ENCODE peak calls at places on chromosomes 4 and X, in six cellular contexts. L is cardiac fibroblast, E is fibroblast of lung, K is lower leg skin, N is left lung, W is lower lobe of right lung. F is an unnamed sample.

GRCh38 chrX:66914082-66914481 is 275.2 kb upstream of the EDA2R start:
- DNase-seq in L (no peak), K (no peak), E (no peak), W (no peak), N (no peak), F (no peak)

GRCh38 chrX:19569121-19569805 is 54.0 kb upstream of the MAP3K15 start:
- DNase-seq in N (no peak), L (no peak), K (no peak), W (no peak), E (no peak), F (no peak)

GRCh38 chr4:114780205-114780604 is 181.6 kb downstream of the UGT8 start:
- DNase-seq in W (no peak), N (no peak), K (no peak), L (peak), E (peak), F (no peak)

GRCh38 chr4:121594796-121595526 is 101.8 kb downstream of the ANXA5 start:
- DNase-seq in E (peak), W (no peak), N (no peak), K (no peak), L (peak), F (no peak)

GRCh38 chr4:99324978-99325377 is 3.8 kb upstream of the ADH1B start:
- DNase-seq in L (peak), N (peak), E (peak), W (no peak), K (peak), F (no peak)

GRCh38 chrX:140141444-140142029 is 176.2 kb upstream of the CXorf66 start:
- DNase-seq in K (no peak), E (peak), W (no peak), N (no peak), L (peak), F (no peak)

GRCh38 chrX:134172588-134173259 is 64.3 kb upstream of the CCDC160 start:
- DNase-seq in L (peak), W (peak), N (peak), K (no peak), E (peak), F (peak)

GRCh38 chrX:46837543-46838481 is 969 bp downstream of the RP2 start:
- DNase-seq in N (no peak), L (peak), E (peak), W (no peak), K (no peak), F (no peak)

GRCh38 chr4:1041147-1041935 is 29.9 kb downstream of the FGFRL1 start:
- DNase-seq in K (no peak), W (no peak), L (peak), E (peak), N (no peak), F (no peak)

GRCh38 chrX:129717902-129718301 is 20.9 kb upstream of the XPNPEP2 start:
- DNase-seq in N (no peak), E (peak), L (peak), W (no peak), K (peak), F (no peak)

GRCh38 chr4:165312506-165312905 is 15.0 kb upstream of the MSMO1 start:
- DNase-seq in W (no peak), E (peak), L (peak), N (no peak), K (no peak), F (no peak)

GRCh38 chr4:6420972-6421371 is 51.4 kb downstream of the PPP2R2C start:
- DNase-seq in K (no peak), N (no peak), W (no peak), L (no peak), E (no peak), F (no peak)

GRCh38 chrX:107672955-107673378 is 44.7 kb downstream of the PRPS1 start:
- DNase-seq in L (peak), W (peak), E (peak), N (peak), K (peak), F (peak)

GRCh38 chrX:17559728-17560379 is 177.4 kb upstream of the SCML1 start:
- DNase-seq in W (no peak), K (no peak), N (no peak), L (peak), E (peak), F (no peak)

GRCh38 chrX:72128881-72129280 is 2.8 kb downstream of the RTL5 start:
- DNase-seq in K (peak), L (no peak), E (no peak), N (no peak), W (no peak), F (no peak)

GRCh38 chrX:38102875-38103274 is 96.5 kb downstream of the SYTL5 start:
- DNase-seq in K (no peak), N (no peak), W (no peak), L (no peak), E (no peak), F (no peak)

GRCh38 chr4:41144812-41145211 is 69.5 kb downstream of the APBB2 start:
- DNase-seq in L (peak), E (no peak), W (no peak), K (no peak), N (no peak), F (no peak)

GRCh38 chr4:6391186-6391851 is 81.1 kb downstream of the PPP2R2C start:
- DNase-seq in K (no peak), W (no peak), N (no peak), E (no peak), L (no peak), F (no peak)

GRCh38 chr4:53016099-53016498 is 154.0 kb downstream of the RASL11B start:
- DNase-seq in K (no peak), N (no peak), E (no peak), W (no peak), L (no peak), F (no peak)

GRCh38 chr4:15778191-15778741 is at the start of gene CD38:
- DNase-seq in K (no peak), L (peak), N (peak), W (peak), E (no peak), F (peak)

GRCh38 chr4:69858683-69859082 is 1.3 kb downstream of the SULT1E1 start:
- DNase-seq in W (no peak), E (peak), N (no peak), K (no peak), L (peak), F (no peak)

GRCh38 chrX:11212741-11213140 is 80.5 kb upstream of the AMELX start:
- DNase-seq in W (no peak), K (no peak), E (no peak), N (no peak), L (no peak), F (no peak)

GRCh38 chrX:38985375-38985774 is 184.1 kb downstream of the MID1IP1 start:
- DNase-seq in E (peak), W (no peak), L (peak), K (no peak), N (no peak), F (no peak)

GRCh38 chrX:10619311-10620015 is 922 bp downstream of the MID1 start:
- DNase-seq in N (no peak), E (no peak), L (peak), W (no peak), K (no peak), F (no peak)

GRCh38 chrX:68829594-68830485 is 1.0 kb downstream of the EFNB1 start:
- DNase-seq in W (peak), K (peak), N (no peak), E (no peak), L (peak), F (peak)

GRCh38 chr4:104728380-104729122 is 233.9 kb upstream of the CXXC4 start:
- DNase-seq in N (no peak), K (no peak), L (peak), W (no peak), E (peak), F (no peak)

GRCh38 chr4:150082241-150082640 is 4.0 kb downstream of the DCLK2 start:
- DNase-seq in N (no peak), K (no peak), E (no peak), L (no peak), W (no peak), F (no peak)

GRCh38 chr4:101145081-101145480 is 202.2 kb downstream of the PPP3CA start:
- DNase-seq in W (no peak), N (no peak), L (no peak), K (no peak), E (peak), F (no peak)

GRCh38 chr4:48594185-48594584 is 104.1 kb downstream of the ZAR1 start:
- DNase-seq in W (no peak), K (no peak), N (no peak), E (no peak), L (peak), F (no peak)

GRCh38 chr4:87121332-87122065 is 98.9 kb downstream of the KLHL8 start:
- DNase-seq in W (no peak), L (peak), K (no peak), N (no peak), E (peak), F (no peak)

GRCh38 chrX:19886888-19887531 is 390 bp downstream of the SH3KBP1 start:
- DNase-seq in E (no peak), L (peak), K (peak), N (no peak), W (peak), F (peak)

GRCh38 chrX:150594584-150594983 is 26.2 kb downstream of the MTM1 start:
- DNase-seq in L (no peak), W (no peak), E (no peak), N (no peak), K (no peak), F (no peak)

GRCh38 chr4:138401330-138401729 is 159.2 kb upstream of the SLC7A11 start:
- DNase-seq in K (no peak), W (no peak), L (peak), N (no peak), E (peak), F (no peak)

GRCh38 chrX:45769919-45770582 is 569.4 kb upstream of the DIPK2B start:
- DNase-seq in K (peak), E (peak), N (peak), L (peak), W (peak), F (peak)

GRCh38 chrX:146396409-146396808 is 413.2 kb upstream of the CXorf51B start:
- DNase-seq in W (no peak), E (no peak), K (no peak), L (no peak), N (no peak), F (no peak)
- TF ChIP-seq CTCF in W (no peak), E (no peak), K (no peak), L (no peak), N (no peak), F (no peak)

GRCh38 chr4:38184404-38184803 is 224.2 kb downstream of the PTTG2 start:
- DNase-seq in N (no peak), L (no peak), E (no peak), W (no peak), K (no peak), F (no peak)
- TF ChIP-seq CTCF in N (no peak), L (peak), E (peak), W (no peak), K (no peak), F (no peak)

DNA sequence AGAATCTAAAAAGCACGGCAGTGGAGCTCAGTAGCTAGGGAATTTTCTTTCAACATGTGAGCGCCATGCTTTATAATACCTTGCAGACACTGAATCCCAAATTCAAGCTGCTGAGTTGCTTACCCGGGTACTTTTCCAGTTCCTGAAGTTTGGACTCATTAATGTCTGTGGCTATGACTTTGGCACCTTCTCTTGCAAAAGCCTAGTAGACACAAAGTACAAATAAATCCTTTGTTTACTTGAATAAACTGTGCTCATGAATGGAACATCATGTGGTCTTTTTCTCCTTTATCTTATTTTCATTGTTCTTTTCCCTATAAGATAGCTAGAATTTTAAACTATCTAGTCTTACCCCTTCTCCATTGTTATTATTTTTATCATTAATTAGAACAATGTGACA is 4.6 kb downstream of the BDH2 start:
- DNase-seq in L (no peak), K (no peak), W (no peak), N (no peak), E (no peak), F (no peak)
- TF ChIP-seq CTCF in L (no peak), K (no peak), W (no peak), N (no peak), E (no peak), F (no peak)

DNA sequence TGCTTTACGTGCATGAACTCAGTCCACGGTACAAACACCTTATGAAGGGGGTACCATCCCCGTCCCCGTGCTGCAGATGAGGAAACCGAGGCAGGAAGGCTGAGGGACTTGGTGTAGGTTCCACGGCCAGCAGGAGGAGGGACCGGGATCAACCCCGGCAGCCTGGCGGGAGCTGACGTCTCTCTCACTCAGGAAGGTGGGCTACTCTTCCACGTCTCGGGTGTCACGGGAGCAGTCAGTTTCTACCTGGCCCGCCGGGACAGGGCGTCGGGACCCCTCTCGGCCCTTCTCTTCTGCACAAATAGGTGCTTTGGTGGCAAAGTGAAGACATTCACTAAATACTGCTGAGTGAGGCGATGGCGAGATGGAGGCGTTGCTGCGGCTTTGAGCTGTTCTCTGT is 53.3 kb downstream of the ACOX3 start:
- DNase-seq in E (no peak), W (no peak), K (no peak), N (no peak), L (no peak), F (no peak)
- TF ChIP-seq CTCF in E (no peak), W (no peak), K (no peak), N (no peak), L (no peak), F (no peak)

DNA sequence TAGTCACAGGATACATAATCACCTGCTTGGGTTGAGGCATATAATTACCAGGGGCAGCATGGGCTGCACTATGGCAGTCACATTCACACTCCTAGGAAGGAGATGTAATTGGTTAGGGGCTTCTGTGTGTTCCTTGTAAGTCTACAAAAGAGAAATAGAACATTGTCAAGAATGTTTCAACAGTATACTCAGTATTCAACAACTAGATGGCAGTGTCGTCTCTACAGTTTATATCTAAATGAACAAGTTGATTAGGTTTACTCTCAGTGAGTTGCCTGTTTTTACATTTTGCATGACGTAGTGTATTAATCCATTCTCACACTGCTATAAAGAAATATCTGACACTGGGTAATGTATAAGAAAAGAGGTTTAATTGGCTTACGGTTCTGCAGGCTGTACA is 50.5 kb upstream of the RAB33B start:
- DNase-seq in W (no peak), K (no peak), L (peak), N (no peak), E (no peak), F (no peak)
- TF ChIP-seq CTCF in W (no peak), K (no peak), L (no peak), N (no peak), E (no peak), F (no peak)

GRCh38 chrX:131745942-131746489 is 202.1 kb downstream of the OR13H1 start:
- DNase-seq in E (no peak), K (no peak), L (no peak), N (no peak), W (no peak), F (no peak)

GRCh38 chrX:131739823-131740222 is 195.9 kb downstream of the OR13H1 start:
- DNase-seq in K (peak), L (no peak), N (no peak), E (no peak), W (no peak), F (no peak)

GRCh38 chrX:131746491-131746968 is 202.7 kb downstream of the OR13H1 start:
- DNase-seq in N (peak), K (peak), E (no peak), W (no peak), L (no peak), F (no peak)

DNA sequence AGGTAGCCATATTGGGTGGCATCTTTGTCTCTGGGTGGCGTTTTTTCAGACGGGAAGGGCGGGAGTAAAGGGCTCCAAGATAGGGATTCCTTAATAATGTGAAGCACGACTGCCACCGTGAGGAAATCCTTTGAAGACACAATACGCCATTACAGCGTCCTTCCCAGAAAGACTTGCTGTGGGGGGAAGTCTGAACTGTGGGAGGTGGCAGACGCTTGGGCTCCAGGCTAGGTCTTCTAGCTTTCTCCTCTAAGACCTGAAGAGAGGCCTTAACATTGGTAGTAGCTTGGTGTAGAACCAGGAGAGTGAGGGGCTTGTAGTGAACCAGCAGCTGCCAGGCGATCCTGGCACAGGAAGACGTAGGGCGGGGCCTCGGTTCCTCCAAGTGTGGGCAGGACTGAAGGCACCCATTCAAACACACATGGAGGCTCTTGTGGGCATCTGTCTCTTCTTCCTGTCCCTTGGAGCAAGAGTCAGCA is 197.3 kb downstream of the OR13H1 start:
- DNase-seq in L (no peak), K (peak), W (no peak), N (peak), E (no peak), F (no peak)
- TF ChIP-seq CTCF in L (no peak), K (no peak), W (no peak), N (no peak), E (no peak), F (no peak)

DNA sequence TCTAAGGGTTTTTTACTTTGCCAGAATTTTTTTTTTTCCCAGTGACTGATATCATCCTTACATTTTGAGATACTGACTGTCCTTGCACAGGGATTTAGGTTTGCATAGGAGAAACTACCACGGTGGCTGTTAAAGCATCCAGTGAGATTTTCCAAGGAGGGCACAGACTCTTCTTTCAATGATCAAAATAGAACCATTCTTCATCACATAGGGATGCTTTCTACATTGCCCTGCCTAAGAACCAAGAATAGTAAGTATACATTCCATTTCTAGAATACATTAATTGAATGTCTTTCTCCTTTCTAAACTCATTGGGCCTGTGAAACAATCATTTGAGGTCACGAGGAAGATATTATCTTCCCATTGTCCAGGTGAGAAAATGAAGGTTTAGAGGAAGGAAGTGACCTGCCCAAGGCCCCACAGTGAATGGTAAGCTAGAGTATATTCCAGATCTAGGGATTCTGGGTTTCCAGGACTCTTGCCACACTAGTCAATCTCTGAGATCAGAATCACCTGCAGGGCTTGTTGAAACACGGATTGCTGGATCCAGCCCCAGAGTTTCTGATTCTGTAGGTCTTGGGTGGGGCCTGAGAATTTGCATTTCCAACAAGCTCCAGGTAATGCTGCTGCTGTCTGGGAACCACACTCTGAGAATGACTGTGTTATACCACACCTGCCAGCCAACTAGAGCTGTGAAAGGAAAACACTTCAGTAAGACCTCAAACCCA is 17.7 kb upstream of the TMEM154 start:
- DNase-seq in E (no peak), N (no peak), L (no peak), W (no peak), K (no peak), F (no peak)
- TF ChIP-seq CTCF in E (no peak), N (no peak), L (no peak), W (no peak), K (no peak), F (no peak)

GRCh38 chrX:48480142-48480541 is 4.1 kb downstream of the FTSJ1 start:
- DNase-seq in W (no peak), L (no peak), E (no peak), N (no peak), K (no peak), F (no peak)

GRCh38 chrX:48480583-48480982 is 4.6 kb downstream of the FTSJ1 start:
- DNase-seq in L (no peak), W (no peak), E (no peak), K (no peak), N (no peak), F (no peak)

GRCh38 chrX:48477960-48478755 is 2.2 kb downstream of the FTSJ1 start:
- DNase-seq in W (no peak), K (no peak), N (no peak), E (no peak), L (no peak), F (no peak)

GRCh38 chrX:48476919-48477318 is 920 bp downstream of the FTSJ1 start:
- DNase-seq in W (no peak), E (no peak), L (no peak), N (no peak), K (no peak), F (no peak)

GRCh38 chrX:48478806-48479205 is 2.8 kb downstream of the FTSJ1 start:
- DNase-seq in K (no peak), L (no peak), W (no peak), N (no peak), E (no peak), F (no peak)
- TF ChIP-seq CTCF in K (no peak), L (no peak), W (no peak), N (no peak), E (no peak), F (no peak)

GRCh38 chr4:136329042-136329662 is 1203.1 kb downstream of the PCDH18 start:
- DNase-seq in K (no peak), E (peak), L (no peak), N (no peak), W (no peak), F (no peak)
- TF ChIP-seq CTCF in K (no peak), E (no peak), L (peak), N (no peak), W (no peak), F (no peak)

GRCh38 chrX:56564182-56564885 is 907 bp downstream of the UBQLN2 start:
- DNase-seq in W (no peak), E (peak), L (peak), K (no peak), N (no peak), F (no peak)
- TF ChIP-seq CTCF in W (no peak), E (no peak), L (no peak), K (no peak), N (no peak), F (no peak)